ENCODE peak calls at places on chromosomes 7 and 10, in five cellular contexts. B is BE2C, W is choroid plexus epithelial cell, F is lower lobe of right lung, M is upper lobe of right lung. J is an unnamed sample.
A peak's percentile ranks its signal among the peaks of the same experiment; 100 is the strongest.

GRCh38 chr10:9253121-9253520 is 1198.6 kb downstream of the GATA3 start:
- DNase-seq in M (no peak), F (no peak), W (peak; percentile 24), B (no peak), J (peak; percentile 64)

GRCh38 chr7:31055501-31055900 is 3.4 kb downstream of the ADCYAP1R1 start:
- DNase-seq in W (no peak), F (no peak), B (no peak), M (no peak), J (no peak)

GRCh38 chr7:35630024-35630423 is 64.9 kb downstream of the HERPUD2 start:
- DNase-seq in B (peak; percentile 24), F (no peak), W (no peak), M (no peak), J (no peak)

GRCh38 chr10:73809061-73809818 is 2.2 kb downstream of the NDST2 start:
- DNase-seq in F (no peak), W (no peak), B (no peak), M (no peak), J (no peak)

GRCh38 chr10:30185916-30186315 is 126.5 kb upstream of the JCAD start:
- DNase-seq in W (peak; percentile 87), M (no peak), B (no peak), F (no peak), J (peak; percentile 60)

GRCh38 chr7:2437136-2437535 is 33.7 kb downstream of the CHST12 start:
- DNase-seq in F (no peak), B (no peak), W (no peak), M (no peak), J (no peak)

GRCh38 chr10:3071405-3072198 is 4.3 kb downstream of the PFKP start:
- DNase-seq in F (no peak), M (no peak), W (peak; percentile 79), B (no peak), J (peak; percentile 87)

GRCh38 chr7:922334-923107 is 32.0 kb downstream of the ADAP1 start:
- DNase-seq in B (no peak), W (no peak), F (peak; percentile 42), M (peak; percentile 63), J (no peak)

GRCh38 chr10:29084908-29085307 is 204.0 kb upstream of the LYZL1 start:
- DNase-seq in F (no peak), M (no peak), W (no peak), B (no peak), J (no peak)

GRCh38 chr7:44274623-44274975 is 50.8 kb downstream of the CAMK2B start:
- DNase-seq in M (peak; percentile 55), W (no peak), F (peak; percentile 30), B (no peak), J (no peak)

GRCh38 chr10:30701471-30702173 is 72.1 kb upstream of the LYZL2 start:
- DNase-seq in M (no peak), F (no peak), B (peak; percentile 32), W (peak; percentile 85), J (no peak)

GRCh38 chr10:6162589-6163356 is 40.0 kb upstream of the PFKFB3 start:
- DNase-seq in B (no peak), W (peak; percentile 57), M (no peak), F (no peak), J (no peak)

GRCh38 chr7:142873281-142873784 is 12.2 kb downstream of the TRPV6 start:
- DNase-seq in W (peak; percentile 6), B (peak; percentile 55), M (no peak), F (no peak), J (no peak)

DNA sequence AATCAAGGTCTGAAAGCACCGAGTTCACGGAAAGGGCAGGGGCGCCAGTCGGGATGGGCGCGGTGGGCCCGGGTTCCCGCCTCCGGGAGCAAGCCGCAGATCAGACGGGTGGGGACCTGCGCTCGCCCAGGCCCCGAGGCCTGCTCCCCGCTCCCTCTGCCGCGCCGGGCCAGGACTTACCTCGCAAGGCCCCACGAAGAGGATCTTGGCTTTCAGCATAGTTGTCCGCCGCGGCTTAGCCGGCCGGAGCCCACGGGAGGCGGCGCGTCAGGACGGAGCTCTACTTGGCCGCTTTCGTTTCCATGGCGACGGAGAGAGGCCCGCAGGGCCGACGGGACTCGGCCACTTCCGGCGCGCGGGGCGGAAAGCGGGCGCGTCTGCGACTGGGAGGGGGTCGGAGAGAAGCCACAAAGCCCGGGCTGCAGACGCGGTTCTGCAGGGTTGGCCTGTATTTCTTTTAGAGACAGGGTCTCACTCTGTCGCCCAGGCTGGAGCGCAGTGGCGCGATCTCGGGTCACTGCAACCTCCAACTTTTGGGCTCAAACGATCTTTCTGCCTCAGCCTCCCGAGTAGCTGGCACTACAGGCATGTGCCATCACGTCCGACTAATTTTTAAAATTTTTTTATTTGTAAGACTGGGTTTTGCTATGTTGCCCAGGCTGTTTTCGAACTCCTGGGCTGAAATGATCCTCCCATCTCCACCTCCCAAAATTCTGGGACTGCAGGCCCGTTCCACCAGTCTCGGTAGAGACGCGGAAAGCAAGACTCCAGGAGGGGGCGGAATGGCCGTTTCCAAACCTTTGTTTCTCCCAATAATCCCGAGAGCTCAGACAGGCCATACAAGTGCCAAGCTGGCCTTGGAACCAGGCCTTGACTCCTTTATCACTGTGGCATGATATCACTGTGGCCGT is at the start of gene IFT22:
- DNase-seq in F (peak; percentile 95), W (peak; percentile 93), B (peak; percentile 96), M (peak; percentile 96), J (peak; percentile 70)
- TF ChIP-seq CTCF in F (no peak), W (peak; percentile 73), B (peak; percentile 59), M (peak; percentile 21), J (peak; percentile 52)

DNA sequence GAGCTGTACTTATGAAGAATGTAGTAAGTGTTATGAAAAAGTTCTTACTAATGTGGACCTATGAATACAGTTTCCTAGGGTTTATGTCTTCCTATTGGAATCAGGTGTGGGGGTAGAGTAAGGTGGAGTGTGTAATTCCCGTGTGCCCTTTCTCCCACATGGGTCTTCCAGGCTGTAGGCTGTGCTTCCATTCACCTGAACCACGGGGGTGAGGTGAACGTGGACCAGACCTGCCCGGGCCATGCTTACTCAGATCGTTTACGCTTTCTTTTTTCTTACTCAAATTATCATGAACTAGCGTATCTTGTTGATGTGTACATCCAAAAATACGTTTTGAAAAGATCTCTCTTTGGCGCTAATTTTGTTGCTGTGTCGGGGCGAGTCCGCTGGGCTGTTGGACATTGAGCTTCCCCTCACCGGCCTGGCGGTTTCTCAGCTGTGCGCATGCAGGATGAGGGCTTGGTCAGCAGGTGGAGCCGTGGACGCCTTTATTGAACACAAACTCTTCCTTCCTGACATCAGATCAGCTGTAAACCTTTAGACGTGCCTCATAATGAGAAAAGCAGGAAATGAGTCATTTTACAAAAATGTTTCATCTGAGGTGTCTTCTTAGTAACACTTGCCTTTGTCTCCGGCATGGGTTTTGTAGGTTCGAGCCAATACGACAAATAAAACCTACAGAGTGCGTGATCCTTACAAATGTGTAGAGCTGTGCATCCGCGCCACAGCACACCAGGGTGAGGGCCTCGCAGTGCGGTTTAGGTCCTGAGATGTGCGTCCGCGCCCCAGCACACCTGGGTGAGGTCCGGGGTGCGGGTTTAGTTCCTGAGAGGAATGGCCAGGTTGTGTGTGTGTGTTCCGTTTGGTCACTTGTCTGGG is 53.8 kb downstream of the WDR37 start:
- DNase-seq in M (no peak), W (peak; percentile 94), B (peak; percentile 72), F (no peak), J (peak; percentile 35)
- H3K4me3 ChIP-seq in M (no peak overlapping the region), W (no peak overlapping the region), B (no peak overlapping the region), F (no peak overlapping the region), J (no peak overlapping the region)

GRCh38 chr7:148286150-148286549 is 304.4 kb upstream of the C7orf33 start:
- DNase-seq in B (no peak), M (no peak), W (peak; percentile 15), F (no peak), J (no peak)
- TF ChIP-seq CTCF in B (peak; percentile 77), M (peak; percentile 36), W (peak; percentile 33), F (peak; percentile 31), J (peak; percentile 20)

GRCh38 chr10:17888189-17888588 is 63.5 kb upstream of the SLC39A12 start:
- DNase-seq in B (no peak), W (no peak), F (no peak), M (no peak), J (no peak)
- H3K4me3 ChIP-seq in B (no peak overlapping the region), W (no peak overlapping the region), F (no peak overlapping the region), M (no peak overlapping the region), J (no peak overlapping the region)

GRCh38 chr7:76179686-76180085 is 22.0 kb upstream of the SRRM3 start:
- DNase-seq in F (no peak), M (no peak), W (no peak), B (no peak), J (no peak)
- TF ChIP-seq CTCF in F (no peak), M (no peak), W (no peak), B (no peak), J (no peak)

GRCh38 chr7:130895006-130895750 is 161.2 kb upstream of the KLF14 start:
- DNase-seq in B (no peak), F (no peak), M (no peak), W (no peak), J (no peak)

GRCh38 chr7:130896051-130896881 is 162.3 kb upstream of the KLF14 start:
- DNase-seq in F (no peak), W (peak; percentile 74), B (no peak), M (no peak), J (no peak)

GRCh38 chr7:130893441-130893894 is 159.5 kb upstream of the KLF14 start:
- DNase-seq in W (peak; percentile 68), M (no peak), F (no peak), B (no peak), J (no peak)

GRCh38 chr7:130896898-130897514 is 163.0 kb upstream of the KLF14 start:
- DNase-seq in W (peak; percentile 89), B (peak; percentile 83), M (peak; percentile 86), F (peak; percentile 82), J (no peak)

GRCh38 chr7:130894146-130895005 is 160.4 kb upstream of the KLF14 start:
- DNase-seq in B (no peak), W (peak; percentile 76), M (peak; percentile 96), F (peak; percentile 91), J (peak; percentile 77)
- H3K4me3 ChIP-seq in B (no peak overlapping the region), W (no peak overlapping the region), M (no peak overlapping the region), F (no peak overlapping the region), J (no peak overlapping the region)

DNA sequence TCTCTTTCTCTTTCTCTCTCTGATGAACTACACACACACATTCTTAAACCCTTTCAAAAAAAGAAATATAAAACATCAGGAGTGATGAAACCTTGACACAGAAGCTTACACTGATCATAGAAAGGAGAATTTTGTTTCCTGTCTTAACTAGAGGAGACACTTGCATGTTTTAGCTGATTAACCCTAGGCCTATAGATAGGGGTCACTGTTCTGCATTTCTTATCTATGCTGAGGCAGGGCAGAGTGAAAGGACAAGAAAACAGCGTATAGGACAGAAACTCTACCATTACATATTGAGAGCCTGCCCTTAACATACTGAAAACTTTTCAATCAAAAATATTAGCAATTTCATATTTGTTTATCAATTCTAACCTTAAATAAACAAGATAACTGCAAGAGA is 680.6 kb upstream of the MBL2 start:
- DNase-seq in W (no peak), M (no peak), B (no peak), F (no peak), J (no peak)
- TF ChIP-seq CTCF in W (no peak), M (peak; percentile 12), B (peak; percentile 63), F (no peak), J (peak; percentile 45)

J was measured in retinal pigment epithelial cell.